ENCODE peak calls at places on chromosomes 1 and 21, in eight cellular contexts. Q is omental fat pad, M is HFF-Myc, A is breast epithelium, D is upper lobe of right lung, J is OCI-LY7, O is transverse colon, Y is left lung. B is an unnamed sample.

GRCh38 chr1:52502789-52503188 is 50.1 kb downstream of the TUT4 start:
- DNase-seq in Q (peak), M (no peak), D (no peak), J (no peak), Y (no peak), O (no peak), A (no peak), B (no peak)

GRCh38 chr1:36628804-36629203 is 146.1 kb upstream of the CSF3R start:
- DNase-seq in Q (no peak), M (no peak), O (no peak), D (no peak), J (no peak), A (no peak), Y (no peak), B (no peak)

GRCh38 chr1:90580176-90580575 is 136.9 kb downstream of the BARHL2 start:
- DNase-seq in J (no peak), A (no peak), O (peak), D (no peak), M (no peak), Q (no peak), Y (no peak), B (no peak)

GRCh38 chr21:42526379-42526727 is 12.7 kb downstream of the SLC37A1 start:
- DNase-seq in O (peak), A (no peak), M (no peak), Y (no peak), Q (no peak), J (no peak), D (peak), B (no peak)

GRCh38 chr1:67738401-67738800 is 53.4 kb downstream of the GADD45A start:
- DNase-seq in A (no peak), Q (no peak), Y (no peak), D (no peak), O (no peak), J (no peak), M (no peak), B (no peak)

GRCh38 chr1:9086796-9087195 is 17.4 kb upstream of the SLC2A5 start:
- DNase-seq in A (no peak), O (no peak), D (no peak), M (no peak), Q (no peak), J (no peak), Y (no peak), B (no peak)

GRCh38 chr1:188706742-188707141 is 1770.9 kb downstream of the BRINP3 start:
- DNase-seq in A (no peak), J (no peak), Q (no peak), Y (no peak), D (no peak), M (no peak), O (no peak), B (no peak)

GRCh38 chr1:9326596-9326995 is 33.9 kb downstream of the SPSB1 start:
- DNase-seq in A (no peak), D (no peak), Q (no peak), J (no peak), Y (no peak), O (peak), M (no peak), B (no peak)

GRCh38 chr1:111227875-111228747 is 598 bp downstream of the CHI3L2 start:
- DNase-seq in Q (no peak), O (no peak), D (no peak), J (no peak), Y (no peak), A (peak), M (no peak), B (no peak)

GRCh38 chr1:85321237-85321964 is 45.0 kb upstream of the BCL10 start:
- DNase-seq in O (no peak), Q (no peak), M (no peak), A (no peak), Y (no peak), D (no peak), J (no peak), B (no peak)

GRCh38 chr1:3746389-3746783 is 5.9 kb upstream of the CCDC27 start:
- DNase-seq in Q (no peak), J (no peak), M (no peak), Y (peak), D (no peak), O (no peak), A (no peak), B (no peak)

GRCh38 chr1:84672080-84672735 is 18.1 kb downstream of the SSX2IP start:
- DNase-seq in J (no peak), O (no peak), Y (no peak), D (no peak), Q (no peak), M (no peak), A (no peak), B (no peak)

GRCh38 chr1:18385239-18385790 is 95.4 kb upstream of the KLHDC7A start:
- DNase-seq in M (no peak), O (no peak), J (no peak), A (no peak), D (no peak), Q (no peak), Y (no peak), B (no peak)

GRCh38 chr1:199046618-199047017 is 407.8 kb downstream of the PTPRC start:
- DNase-seq in Q (no peak), Y (no peak), J (peak), M (no peak), A (no peak), D (no peak), O (no peak), B (no peak)

GRCh38 chr1:160539896-160540858 is 17.1 kb upstream of the SLAMF6 start:
- DNase-seq in M (no peak), O (peak), Y (no peak), Q (no peak), A (no peak), J (peak), D (no peak), B (no peak)

GRCh38 chr1:81802601-81803422 is 2.1 kb downstream of the ADGRL2 start:
- DNase-seq in A (peak), J (no peak), Y (peak), D (peak), O (peak), Q (no peak), M (no peak), B (no peak)

GRCh38 chr1:31548518-31548898 is 27.8 kb upstream of the TINAGL1 start:
- DNase-seq in J (no peak), Q (no peak), Y (peak), M (no peak), A (no peak), O (peak), D (no peak), B (no peak)

GRCh38 chr1:33381979-33382378 is 48.9 kb downstream of the PHC2 start:
- DNase-seq in M (no peak), O (no peak), Y (no peak), Q (no peak), D (no peak), A (no peak), J (no peak), B (no peak)

GRCh38 chr1:37958690-37959089 is 11.8 kb upstream of the INPP5B start:
- DNase-seq in J (no peak), M (no peak), D (no peak), A (no peak), Q (no peak), Y (no peak), O (no peak), B (no peak)

GRCh38 chr1:38962113-38962512 is 20.5 kb upstream of the RHBDL2 start:
- DNase-seq in D (no peak), J (no peak), Y (no peak), M (no peak), O (no peak), A (no peak), Q (no peak), B (no peak)

GRCh38 chr1:164673584-164674214 is 114.7 kb downstream of the PBX1 start:
- DNase-seq in D (no peak), J (peak), O (no peak), M (no peak), A (no peak), Q (no peak), Y (no peak), B (no peak)

GRCh38 chr1:32142446-32143301 is 34.8 kb downstream of the KPNA6 start:
- DNase-seq in J (no peak), Q (no peak), A (peak), O (peak), M (peak), D (no peak), Y (no peak), B (no peak)

GRCh38 chr1:245896258-245896657 is 610.8 kb downstream of the SMYD3 start:
- DNase-seq in A (no peak), Q (no peak), Y (no peak), J (no peak), D (no peak), M (no peak), O (no peak), B (no peak)

GRCh38 chr1:57421366-57421765 is 2.5 kb downstream of the DAB1 start:
- DNase-seq in M (no peak), Y (no peak), D (no peak), A (no peak), J (no peak), Q (no peak), O (no peak), B (no peak)

GRCh38 chr21:37079211-37079824 is 6.3 kb downstream of the TTC3 start:
- DNase-seq in Q (no peak), J (peak), A (no peak), Y (no peak), O (no peak), D (no peak), M (no peak), B (no peak)
- TF ChIP-seq CTCF in Q (no peak), J (peak), A (no peak), Y (no peak), O (peak), D (peak), M (peak), B (no peak)

DNA sequence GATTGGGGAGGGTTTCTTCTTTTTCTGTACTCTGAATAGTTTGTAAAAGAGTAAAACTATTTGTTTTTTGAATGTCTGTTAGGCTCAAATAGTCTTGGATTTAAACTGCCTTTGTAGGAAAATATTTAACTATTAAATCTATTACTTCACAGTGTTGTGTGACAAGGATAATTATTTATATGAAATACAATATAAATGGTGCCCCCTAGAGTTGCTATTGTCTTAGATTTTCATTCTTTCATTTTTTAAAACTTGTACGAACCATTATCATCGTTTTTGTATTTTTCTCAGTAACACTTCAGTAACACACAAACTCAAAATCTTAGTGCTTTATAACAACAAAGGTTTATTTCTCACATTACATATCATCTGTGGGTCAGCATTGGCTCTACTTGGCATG is 37.4 kb downstream of the C1orf185 start:
- DNase-seq in Q (no peak), O (no peak), J (peak), D (no peak), Y (no peak), M (no peak), A (no peak), B (no peak)
- TF ChIP-seq CTCF in Q (no peak), O (no peak), J (peak), D (no peak), Y (no peak), M (no peak), A (no peak), B (no peak)

GRCh38 chr1:207581496-207582168 is 63.3 kb upstream of the CR1L start:
- DNase-seq in O (no peak), A (no peak), Q (no peak), J (no peak), D (no peak), Y (no peak), M (no peak), B (no peak)

GRCh38 chr1:207578796-207579435 is 66.0 kb upstream of the CR1L start:
- DNase-seq in Q (no peak), D (no peak), J (no peak), A (no peak), Y (no peak), O (no peak), M (no peak), B (no peak)

GRCh38 chr1:207579436-207579799 is 65.5 kb upstream of the CR1L start:
- DNase-seq in A (no peak), M (peak), D (no peak), Y (no peak), J (peak), O (peak), Q (no peak), B (no peak)
- TF ChIP-seq CTCF in A (peak), M (peak), D (peak), Y (peak), J (peak), O (peak), Q (no peak), B (no peak)

DNA sequence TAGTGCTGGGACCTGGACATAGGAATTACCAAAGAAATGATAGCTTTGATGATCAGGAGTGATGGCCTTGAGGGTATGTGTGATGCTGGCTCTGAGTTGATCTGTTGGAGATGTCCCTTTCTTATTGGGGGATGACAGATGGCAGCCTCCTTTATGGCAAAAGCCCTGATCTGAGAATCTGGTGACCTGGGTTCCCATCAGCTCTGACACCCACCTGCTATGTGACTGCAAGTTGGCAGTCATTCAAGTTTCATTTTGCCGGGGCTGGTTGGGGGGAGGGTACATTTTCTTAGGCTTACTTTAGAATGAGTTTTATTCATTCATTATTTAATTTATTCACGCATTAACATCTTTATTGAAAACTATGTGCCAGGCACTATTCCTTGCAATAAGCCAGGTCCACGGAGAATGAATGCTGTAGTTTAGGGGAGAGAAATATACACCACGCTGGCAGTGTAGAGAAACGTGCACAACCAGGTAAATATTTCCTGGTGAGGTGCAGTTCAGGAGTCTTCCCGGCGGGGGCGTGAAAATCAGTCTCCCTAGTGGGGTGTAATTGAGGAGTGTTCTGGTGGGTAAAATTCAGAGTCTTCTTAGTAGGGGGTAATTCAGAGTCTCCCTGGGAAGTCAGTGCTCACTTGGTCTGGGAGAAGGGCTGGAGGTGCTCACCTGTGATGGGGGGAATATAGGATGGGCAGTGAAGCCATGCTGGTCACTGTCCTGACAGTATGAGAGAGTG is 401.3 kb downstream of the CAMTA1 start:
- DNase-seq in M (no peak), Q (no peak), J (no peak), O (no peak), D (no peak), Y (no peak), A (no peak), B (no peak)
- TF ChIP-seq CTCF in M (no peak), Q (no peak), J (no peak), O (no peak), D (no peak), Y (no peak), A (no peak), B (no peak)

DNA sequence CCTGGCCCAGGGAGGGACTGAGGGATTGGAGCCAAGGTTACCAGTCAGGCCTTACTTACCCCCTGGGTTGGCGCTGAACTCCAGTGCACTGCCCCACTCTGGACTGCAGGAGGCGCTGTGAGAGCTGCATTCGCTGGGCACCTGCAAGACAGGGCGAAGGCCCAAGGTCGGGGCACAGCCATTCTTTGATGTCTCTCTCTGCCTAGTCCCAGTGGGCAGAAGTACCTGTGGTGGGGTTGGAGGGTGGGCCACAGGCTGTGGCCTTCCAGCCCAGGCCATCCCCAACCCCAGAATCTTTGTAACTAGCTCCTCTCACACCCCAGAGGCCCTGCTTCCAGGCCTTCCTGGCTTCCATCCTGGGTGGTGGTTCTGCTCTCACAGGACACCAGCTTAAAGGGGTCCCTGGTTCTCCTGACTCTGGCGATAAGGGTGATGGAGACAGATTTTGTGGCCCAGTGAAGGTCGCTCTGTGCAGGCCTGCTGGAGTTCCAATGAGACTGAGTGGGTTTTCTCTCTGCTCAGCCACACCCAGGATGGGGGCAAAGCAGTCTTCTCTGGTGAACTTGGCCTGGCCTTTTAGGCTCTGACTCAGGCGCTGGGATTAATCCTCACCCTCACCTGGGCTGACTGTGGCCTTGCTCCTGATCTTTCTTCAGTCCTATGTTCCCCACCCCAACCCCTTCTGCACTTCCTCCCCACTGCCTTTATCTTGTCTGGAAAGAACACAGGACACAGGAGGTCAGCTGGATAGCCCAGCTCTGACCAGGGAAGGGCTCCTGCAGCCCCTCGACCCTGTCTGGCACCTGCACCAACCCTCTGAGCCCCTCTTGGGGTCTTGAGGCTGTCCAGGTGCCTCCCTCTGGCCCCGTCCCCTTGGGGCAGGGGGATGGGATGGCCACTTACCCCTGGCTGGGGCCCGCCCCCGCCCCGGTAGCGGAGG is 954 bp downstream of the MYOG start:
- DNase-seq in D (no peak), M (no peak), Y (no peak), A (no peak), J (peak), Q (no peak), O (no peak), B (peak)
- TF ChIP-seq CTCF in D (peak), M (peak), Y (peak), A (no peak), J (peak), Q (no peak), O (no peak), B (no peak)

DNA sequence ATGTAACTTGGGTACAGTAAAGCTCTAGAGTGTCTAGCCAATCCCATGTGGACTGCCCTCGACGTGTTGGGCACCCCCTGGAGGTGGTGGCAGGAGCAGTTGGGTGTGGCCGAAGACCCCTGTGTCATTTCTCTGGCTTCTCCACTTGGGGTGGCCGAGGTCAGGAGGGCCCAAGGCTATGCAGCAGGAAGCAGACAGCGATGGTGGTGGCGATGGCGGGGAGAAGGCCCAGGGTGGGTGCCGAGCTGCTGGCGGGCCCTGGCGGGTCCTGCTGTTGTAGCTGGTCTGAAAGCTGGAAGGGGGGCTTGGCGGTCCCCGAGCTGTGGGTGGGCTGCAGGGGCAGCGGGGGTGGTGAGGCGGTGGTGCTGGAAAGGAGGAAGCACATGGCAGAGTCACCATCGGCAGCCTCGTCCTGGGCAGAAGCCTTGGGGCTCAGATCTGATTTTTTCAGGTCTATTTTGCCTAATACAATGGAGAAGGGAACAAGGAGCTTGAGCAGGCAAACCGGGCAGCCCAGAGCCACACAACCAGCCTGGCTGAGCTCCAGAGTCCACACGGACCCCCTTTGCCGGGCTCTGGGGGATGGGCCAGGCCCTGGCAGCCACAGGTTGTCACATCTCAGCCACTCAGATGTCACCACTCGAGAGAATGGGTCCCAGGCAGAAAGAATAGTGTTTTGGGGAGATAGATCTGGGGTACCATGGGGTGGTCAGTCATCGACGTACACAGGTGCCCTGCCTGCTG is 231.3 kb downstream of the TRABD2B start:
- DNase-seq in D (no peak), Q (no peak), M (no peak), Y (no peak), O (no peak), J (no peak), A (no peak), B (no peak)
- TF ChIP-seq CTCF in D (no peak), Q (no peak), M (no peak), Y (no peak), O (no peak), J (peak), A (no peak), B (no peak)

DNA sequence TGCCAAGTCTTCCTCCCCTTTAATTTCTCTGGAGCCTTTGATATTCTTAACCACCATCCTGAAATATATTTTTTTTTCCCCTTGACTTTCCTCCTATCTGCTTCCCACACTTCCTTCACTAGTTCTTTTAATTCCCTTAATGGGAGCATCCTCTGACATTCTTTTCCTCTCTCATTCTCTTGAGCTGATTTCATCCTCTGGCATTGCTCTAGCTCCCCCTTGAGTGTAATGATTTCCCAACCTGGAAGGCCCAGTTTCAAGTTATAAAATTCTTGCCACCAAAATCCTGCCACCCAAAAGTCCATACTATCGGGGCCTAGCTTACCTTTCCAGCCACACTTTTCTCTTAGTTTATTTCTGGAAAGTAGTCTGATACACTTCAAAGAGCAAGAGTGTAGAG is 39.5 kb upstream of the UBE2U start:
- DNase-seq in D (no peak), Q (no peak), Y (no peak), A (no peak), M (no peak), O (no peak), J (no peak), B (no peak)
- TF ChIP-seq CTCF in D (peak), Q (no peak), Y (no peak), A (no peak), M (peak), O (peak), J (peak), B (no peak)

GRCh38 chr1:82979593-82980230 is 1019.2 kb downstream of the TTLL7 start:
- DNase-seq in A (no peak), Q (no peak), O (no peak), D (no peak), M (no peak), Y (no peak), J (peak), B (no peak)
- TF ChIP-seq CTCF in A (no peak), Q (no peak), O (no peak), D (no peak), M (no peak), Y (no peak), J (no peak), B (no peak)

B was measured in activated B cell treated with CpG ODN at 0.5 μM for 24 hours.